ENCODE peak calls at places on chromosomes 4 and X, in nine cellular contexts. One of them, this sample, is unnamed.

GRCh38 chr4:2103843-2104547 is 44.9 kb downstream of the NAT8L start:
- DNase-seq in naive thymus-derived CD8-positive, alpha-beta T cell: no peak
- DNase-seq in anterior cingulate cortex: no peak
- DNase-seq in HFFc6: no peak
- DNase-seq in frontal cortex: no peak
- DNase-seq in WERI-Rb-1: no peak
- DNase-seq in memory B cell: no peak
- DNase-seq in HEK293T: no peak
- DNase-seq in Right ventricle myocardium superior: no peak
- DNase-seq in this sample: no peak

GRCh38 chrX:47918274-47918673 is 81.6 kb downstream of the ZNF81 start:
- DNase-seq in WERI-Rb-1: no peak
- DNase-seq in naive thymus-derived CD8-positive, alpha-beta T cell: no peak
- DNase-seq in HFFc6: no peak
- DNase-seq in frontal cortex: no peak
- DNase-seq in Right ventricle myocardium superior: no peak
- DNase-seq in HEK293T: no peak
- DNase-seq in anterior cingulate cortex: no peak
- DNase-seq in memory B cell: no peak
- DNase-seq in this sample: no peak

GRCh38 chr4:96649536-96649935 is 809.6 kb downstream of the PDHA2 start:
- DNase-seq in anterior cingulate cortex: no peak
- DNase-seq in HEK293T: no peak
- DNase-seq in WERI-Rb-1: no peak
- DNase-seq in Right ventricle myocardium superior: no peak
- DNase-seq in naive thymus-derived CD8-positive, alpha-beta T cell: no peak
- DNase-seq in frontal cortex: no peak
- DNase-seq in HFFc6: no peak
- DNase-seq in memory B cell: no peak
- DNase-seq in this sample: no peak

GRCh38 chr4:24473309-24473721 is 111.0 kb downstream of the DHX15 start:
- DNase-seq in naive thymus-derived CD8-positive, alpha-beta T cell: peak
- DNase-seq in memory B cell: no peak
- DNase-seq in Right ventricle myocardium superior: peak
- DNase-seq in anterior cingulate cortex: peak
- DNase-seq in WERI-Rb-1: peak
- DNase-seq in frontal cortex: peak
- DNase-seq in HEK293T: peak
- DNase-seq in HFFc6: peak
- DNase-seq in this sample: no peak

GRCh38 chrX:138128025-138128671 is 562.2 kb downstream of the ZIC3 start:
- DNase-seq in WERI-Rb-1: peak
- DNase-seq in Right ventricle myocardium superior: no peak
- DNase-seq in frontal cortex: no peak
- DNase-seq in HFFc6: peak
- DNase-seq in naive thymus-derived CD8-positive, alpha-beta T cell: peak
- DNase-seq in memory B cell: no peak
- DNase-seq in anterior cingulate cortex: no peak
- DNase-seq in HEK293T: peak
- DNase-seq in this sample: peak

GRCh38 chrX:108224727-108225455 is 133.3 kb downstream of the ATG4A start:
- DNase-seq in memory B cell: no peak
- DNase-seq in naive thymus-derived CD8-positive, alpha-beta T cell: peak
- DNase-seq in HEK293T: peak
- DNase-seq in HFFc6: no peak
- DNase-seq in frontal cortex: no peak
- DNase-seq in Right ventricle myocardium superior: no peak
- DNase-seq in WERI-Rb-1: peak
- DNase-seq in anterior cingulate cortex: no peak
- DNase-seq in this sample: peak

GRCh38 chr4:88230953-88231835 is 53.2 kb downstream of the PPM1K start:
- DNase-seq in HEK293T: no peak
- DNase-seq in WERI-Rb-1: no peak
- DNase-seq in Right ventricle myocardium superior: no peak
- DNase-seq in anterior cingulate cortex: no peak
- DNase-seq in HFFc6: no peak
- DNase-seq in memory B cell: no peak
- DNase-seq in frontal cortex: no peak
- DNase-seq in naive thymus-derived CD8-positive, alpha-beta T cell: peak
- DNase-seq in this sample: no peak

GRCh38 chrX:40866878-40867277 is 131.5 kb upstream of the MED14 start:
- DNase-seq in memory B cell: no peak
- DNase-seq in naive thymus-derived CD8-positive, alpha-beta T cell: no peak
- DNase-seq in frontal cortex: no peak
- DNase-seq in HFFc6: peak
- DNase-seq in anterior cingulate cortex: no peak
- DNase-seq in Right ventricle myocardium superior: no peak
- DNase-seq in HEK293T: no peak
- DNase-seq in WERI-Rb-1: no peak
- DNase-seq in this sample: no peak

GRCh38 chr4:37780444-37781133 is 45.9 kb upstream of the PGM2 start:
- DNase-seq in memory B cell: no peak
- DNase-seq in HEK293T: no peak
- DNase-seq in WERI-Rb-1: no peak
- DNase-seq in HFFc6: no peak
- DNase-seq in naive thymus-derived CD8-positive, alpha-beta T cell: peak
- DNase-seq in Right ventricle myocardium superior: peak
- DNase-seq in anterior cingulate cortex: no peak
- DNase-seq in frontal cortex: no peak
- DNase-seq in this sample: no peak

GRCh38 chr4:6288871-6289270 is 19.2 kb downstream of the WFS1 start:
- DNase-seq in anterior cingulate cortex: no peak
- DNase-seq in HFFc6: no peak
- DNase-seq in Right ventricle myocardium superior: no peak
- DNase-seq in HEK293T: no peak
- DNase-seq in WERI-Rb-1: no peak
- DNase-seq in frontal cortex: no peak
- DNase-seq in naive thymus-derived CD8-positive, alpha-beta T cell: no peak
- DNase-seq in memory B cell: no peak
- DNase-seq in this sample: no peak

GRCh38 chr4:76550966-76551780 is 116.1 kb downstream of the SHROOM3 start:
- DNase-seq in HEK293T: no peak
- DNase-seq in naive thymus-derived CD8-positive, alpha-beta T cell: no peak
- DNase-seq in frontal cortex: no peak
- DNase-seq in WERI-Rb-1: no peak
- DNase-seq in anterior cingulate cortex: no peak
- DNase-seq in HFFc6: no peak
- DNase-seq in Right ventricle myocardium superior: no peak
- DNase-seq in memory B cell: no peak
- DNase-seq in this sample: no peak

GRCh38 chr4:178752954-178753525 is 1310.8 kb upstream of the AGA start:
- DNase-seq in HFFc6: no peak
- DNase-seq in anterior cingulate cortex: no peak
- DNase-seq in frontal cortex: no peak
- DNase-seq in naive thymus-derived CD8-positive, alpha-beta T cell: no peak
- DNase-seq in memory B cell: no peak
- DNase-seq in HEK293T: no peak
- DNase-seq in WERI-Rb-1: no peak
- DNase-seq in Right ventricle myocardium superior: no peak
- DNase-seq in this sample: no peak

GRCh38 chrX:112760697-112761096 is 79.9 kb downstream of the AMOT start:
- DNase-seq in naive thymus-derived CD8-positive, alpha-beta T cell: no peak
- DNase-seq in Right ventricle myocardium superior: no peak
- DNase-seq in anterior cingulate cortex: no peak
- DNase-seq in frontal cortex: no peak
- DNase-seq in HFFc6: no peak
- DNase-seq in memory B cell: no peak
- DNase-seq in WERI-Rb-1: no peak
- DNase-seq in HEK293T: no peak
- DNase-seq in this sample: no peak

GRCh38 chr4:18192901-18193300 is 171.3 kb upstream of the LCORL start:
- DNase-seq in HEK293T: no peak
- DNase-seq in anterior cingulate cortex: no peak
- DNase-seq in WERI-Rb-1: peak
- DNase-seq in HFFc6: no peak
- DNase-seq in naive thymus-derived CD8-positive, alpha-beta T cell: no peak
- DNase-seq in memory B cell: no peak
- DNase-seq in Right ventricle myocardium superior: no peak
- DNase-seq in frontal cortex: no peak
- DNase-seq in this sample: no peak

GRCh38 chr4:80362578-80363181 is 27.1 kb downstream of the CFAP299 start:
- DNase-seq in WERI-Rb-1: peak
- DNase-seq in naive thymus-derived CD8-positive, alpha-beta T cell: peak
- DNase-seq in HEK293T: peak
- DNase-seq in memory B cell: peak
- DNase-seq in anterior cingulate cortex: peak
- DNase-seq in Right ventricle myocardium superior: no peak
- DNase-seq in frontal cortex: no peak
- DNase-seq in HFFc6: peak
- DNase-seq in this sample: peak

GRCh38 chr4:1982124-1983052 is 26.4 kb downstream of the NELFA start:
- DNase-seq in HEK293T: no peak
- DNase-seq in anterior cingulate cortex: no peak
- DNase-seq in WERI-Rb-1: no peak
- DNase-seq in naive thymus-derived CD8-positive, alpha-beta T cell: no peak
- DNase-seq in Right ventricle myocardium superior: no peak
- DNase-seq in HFFc6: no peak
- DNase-seq in frontal cortex: no peak
- DNase-seq in memory B cell: no peak
- DNase-seq in this sample: no peak

GRCh38 chr4:87103691-87104187 is 116.7 kb downstream of the KLHL8 start:
- DNase-seq in WERI-Rb-1: no peak
- DNase-seq in HEK293T: no peak
- DNase-seq in memory B cell: no peak
- DNase-seq in Right ventricle myocardium superior: no peak
- DNase-seq in frontal cortex: no peak
- DNase-seq in HFFc6: peak
- DNase-seq in naive thymus-derived CD8-positive, alpha-beta T cell: peak
- DNase-seq in anterior cingulate cortex: no peak
- DNase-seq in this sample: no peak

GRCh38 chrX:86714441-86714840 is 566.2 kb downstream of the DACH2 start:
- DNase-seq in frontal cortex: no peak
- DNase-seq in Right ventricle myocardium superior: no peak
- DNase-seq in memory B cell: no peak
- DNase-seq in anterior cingulate cortex: no peak
- DNase-seq in HEK293T: no peak
- DNase-seq in HFFc6: no peak
- DNase-seq in naive thymus-derived CD8-positive, alpha-beta T cell: no peak
- DNase-seq in WERI-Rb-1: no peak
- DNase-seq in this sample: no peak

GRCh38 chr4:52263612-52264011 is 212.5 kb downstream of the SPATA18 start:
- DNase-seq in frontal cortex: no peak
- DNase-seq in HEK293T: no peak
- DNase-seq in HFFc6: no peak
- DNase-seq in WERI-Rb-1: no peak
- DNase-seq in anterior cingulate cortex: no peak
- DNase-seq in Right ventricle myocardium superior: no peak
- DNase-seq in naive thymus-derived CD8-positive, alpha-beta T cell: no peak
- DNase-seq in memory B cell: no peak
- DNase-seq in this sample: no peak